ENCODE peak calls at places on chromosomes 6 and 20, in nine cellular contexts. G is stomach, N is gastrocnemius medialis, J is neural progenitor cell, T is left ventricle myocardium inferior, C is GM06990, O is body of pancreas, L is colonic mucosa, S is A549. V is an unnamed sample.

GRCh38 chr6:169950558-169950957 is 199.1 kb downstream of the ERMARD start:
- DNase-seq in L (no peak), G (peak), O (peak), T (no peak), C (no peak), S (no peak), N (no peak), J (peak), V (peak)

GRCh38 chr6:44080561-44081521 is 46.4 kb downstream of the MRPL14 start:
- DNase-seq in N (no peak), L (no peak), G (no peak), O (no peak), S (no peak), T (no peak), J (peak), C (no peak), V (no peak)

GRCh38 chr6:1190361-1190760 is 121.5 kb upstream of the FOXQ1 start:
- DNase-seq in J (no peak), G (no peak), T (no peak), S (peak), O (no peak), N (peak), L (no peak), C (no peak), V (peak)

GRCh38 chr20:51404297-51405060 is 138.0 kb downstream of the NFATC2 start:
- DNase-seq in C (peak), S (no peak), J (no peak), N (no peak), O (no peak), L (peak), G (peak), T (no peak), V (no peak)

GRCh38 chr6:137230547-137230946 is 11.4 kb upstream of the IFNGR1 start:
- DNase-seq in C (no peak), N (no peak), O (no peak), S (no peak), T (no peak), J (no peak), G (no peak), L (no peak), V (no peak)

GRCh38 chr20:44780226-44780625 is 30.1 kb downstream of the RIMS4 start:
- DNase-seq in G (no peak), T (peak), L (no peak), N (no peak), S (peak), O (no peak), J (peak), C (no peak), V (peak)

GRCh38 chr6:122548820-122549219 is 61.4 kb upstream of the PKIB start:
- DNase-seq in T (no peak), L (no peak), N (no peak), C (no peak), S (no peak), J (no peak), G (no peak), O (no peak), V (no peak)

GRCh38 chr6:76694779-76695178 is 622.3 kb upstream of the IMPG1 start:
- DNase-seq in L (no peak), C (no peak), N (no peak), O (no peak), J (no peak), G (no peak), T (no peak), S (no peak), V (no peak)

GRCh38 chr6:116370328-116370716 is 425 bp upstream of the DSE start:
- DNase-seq in L (no peak), J (no peak), S (peak), C (no peak), G (no peak), O (no peak), T (no peak), N (no peak), V (no peak)

GRCh38 chr6:69795469-69796080 is 1.2 kb downstream of the LMBRD1 start:
- DNase-seq in S (no peak), J (no peak), C (peak), O (no peak), N (no peak), L (no peak), T (no peak), G (no peak), V (no peak)

GRCh38 chr20:11452326-11452725 is 465.4 kb upstream of the BTBD3 start:
- DNase-seq in O (no peak), J (no peak), T (no peak), N (no peak), S (no peak), C (no peak), L (no peak), G (no peak), V (peak)

GRCh38 chr6:36350681-36351091 is 14.0 kb upstream of the BNIP5 start:
- DNase-seq in G (peak), T (no peak), N (no peak), O (no peak), J (no peak), S (no peak), L (no peak), C (no peak), V (no peak)

GRCh38 chr6:170084166-170084730 is 206.6 kb downstream of the DLL1 start:
- DNase-seq in G (no peak), J (no peak), L (no peak), T (peak), C (no peak), S (no peak), O (no peak), N (no peak), V (no peak)

GRCh38 chr20:45487231-45487635 is 17.7 kb downstream of the WFDC2 start:
- DNase-seq in L (no peak), S (peak), O (no peak), J (peak), G (no peak), N (no peak), C (no peak), T (no peak), V (no peak)

GRCh38 chr6:115004982-115005381 is 662.2 kb upstream of the HS3ST5 start:
- DNase-seq in G (no peak), C (no peak), T (no peak), S (no peak), O (no peak), L (no peak), J (peak), N (no peak), V (no peak)

GRCh38 chr20:45392733-45393132 is 14.6 kb upstream of the TP53TG5 start:
- DNase-seq in J (no peak), N (no peak), G (no peak), T (no peak), C (no peak), O (no peak), L (no peak), S (no peak), V (no peak)

GRCh38 chr6:108955329-108955949 is 107.2 kb downstream of the ARMC2 start:
- DNase-seq in N (no peak), S (no peak), J (no peak), O (no peak), L (no peak), G (no peak), C (no peak), T (no peak), V (no peak)

GRCh38 chr20:62581806-62582205 is 60.5 kb upstream of the SLCO4A1 start:
- DNase-seq in O (no peak), J (no peak), L (no peak), N (no peak), S (no peak), T (no peak), C (no peak), G (no peak), V (no peak)

GRCh38 chr6:27518881-27519795 is 46.2 kb upstream of the ZNF184 start:
- DNase-seq in O (peak), S (no peak), L (peak), G (peak), J (peak), N (peak), C (peak), T (peak), V (peak)

GRCh38 chr6:34246563-34247391 is 2.0 kb downstream of the SMIM29 start:
- DNase-seq in O (no peak), J (peak), S (no peak), T (no peak), C (peak), N (no peak), L (peak), G (no peak), V (peak)

GRCh38 chr6:156406099-156406498 is 371.1 kb upstream of the ARID1B start:
- DNase-seq in O (no peak), G (no peak), T (no peak), C (no peak), S (no peak), L (no peak), N (no peak), J (peak), V (no peak)

GRCh38 chr20:24584538-24585356 is 115.3 kb downstream of the SYNDIG1 start:
- DNase-seq in T (no peak), L (no peak), G (no peak), S (no peak), C (no peak), N (no peak), O (no peak), J (no peak), V (no peak)

GRCh38 chr20:52539891-52540290 is 348.3 kb upstream of the ZFP64 start:
- DNase-seq in C (no peak), J (no peak), T (no peak), N (no peak), O (no peak), S (no peak), L (peak), G (no peak), V (no peak)

GRCh38 chr20:50814438-50815161 is 19.7 kb downstream of the BCAS4 start:
- DNase-seq in S (no peak), G (no peak), L (no peak), J (no peak), N (no peak), C (no peak), O (no peak), T (no peak), V (no peak)

GRCh38 chr6:72621243-72622093 is at the start of gene KCNQ5:
- DNase-seq in L (no peak), G (no peak), T (no peak), S (peak), J (peak), O (no peak), N (no peak), C (peak), V (peak)

GRCh38 chr6:45420083-45420908 is 42.6 kb upstream of the SUPT3H start:
- DNase-seq in N (no peak), O (no peak), C (no peak), S (no peak), T (peak), L (peak), J (peak), G (no peak), V (peak)

GRCh38 chr6:27477318-27478013 is 4.6 kb upstream of the ZNF184 start:
- DNase-seq in T (no peak), J (peak), G (no peak), L (no peak), S (no peak), O (no peak), C (no peak), N (no peak), V (no peak)

GRCh38 chr6:154410215-154410614 is 53.6 kb upstream of the IPCEF1 start:
- DNase-seq in T (no peak), G (no peak), L (no peak), N (no peak), J (no peak), C (no peak), O (no peak), S (no peak), V (peak)

GRCh38 chr6:31578461-31579118 is 3.2 kb downstream of the TNF start:
- DNase-seq in J (no peak), L (no peak), T (no peak), N (no peak), G (no peak), C (no peak), O (peak), S (no peak), V (peak)

GRCh38 chr6:108589244-108589730 is 28.6 kb downstream of the FOXO3 start:
- DNase-seq in S (peak), C (no peak), T (peak), O (peak), N (peak), G (peak), J (peak), L (peak), V (peak)

DNA sequence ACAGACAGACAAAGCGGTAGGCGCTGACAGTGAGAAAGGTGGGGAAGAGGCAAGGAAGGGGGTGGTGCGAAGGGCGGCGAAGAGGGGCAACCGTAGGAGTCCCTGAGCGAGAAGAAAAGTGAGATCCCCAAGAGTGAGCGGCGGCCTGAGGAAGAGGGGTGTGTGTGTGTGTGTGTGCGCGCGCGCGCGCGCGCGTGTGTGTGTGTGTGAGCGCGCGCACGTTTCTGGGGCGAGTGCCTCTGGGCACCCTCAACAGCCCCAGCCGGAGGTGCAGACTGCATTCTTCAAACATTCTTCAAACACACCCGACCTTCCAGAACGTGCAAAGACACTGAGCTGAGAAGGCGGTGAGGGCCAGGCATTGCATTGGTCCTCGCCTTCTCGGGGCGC is 76.2 kb upstream of the FOXP4 start:
- DNase-seq in O (no peak), N (no peak), T (no peak), G (peak), S (no peak), J (peak), C (no peak), L (no peak), V (peak)
- H3K4me3 ChIP-seq in O (no peak), N (no peak), T (peak), G (peak), S (no peak), J (peak), C (no peak), L (peak), V (no peak)

GRCh38 chr20:2798814-2799213 is 1.6 kb downstream of the CPXM1 start:
- DNase-seq in L (no peak), G (no peak), S (no peak), C (no peak), N (no peak), O (no peak), T (no peak), J (peak), V (no peak)
- H3K4me3 ChIP-seq in L (no peak), G (no peak), S (no peak), C (no peak), N (no peak), O (no peak), T (no peak), J (peak), V (no peak)

GRCh38 chr6:106124015-106124414 is 37.9 kb downstream of the PRDM1 start:
- DNase-seq in O (no peak), J (no peak), L (no peak), G (no peak), N (no peak), C (no peak), S (no peak), T (no peak), V (no peak)
- H3K4me3 ChIP-seq in O (no peak), J (no peak), L (no peak), G (no peak), N (no peak), C (no peak), S (no peak), T (no peak), V (no peak)

DNA sequence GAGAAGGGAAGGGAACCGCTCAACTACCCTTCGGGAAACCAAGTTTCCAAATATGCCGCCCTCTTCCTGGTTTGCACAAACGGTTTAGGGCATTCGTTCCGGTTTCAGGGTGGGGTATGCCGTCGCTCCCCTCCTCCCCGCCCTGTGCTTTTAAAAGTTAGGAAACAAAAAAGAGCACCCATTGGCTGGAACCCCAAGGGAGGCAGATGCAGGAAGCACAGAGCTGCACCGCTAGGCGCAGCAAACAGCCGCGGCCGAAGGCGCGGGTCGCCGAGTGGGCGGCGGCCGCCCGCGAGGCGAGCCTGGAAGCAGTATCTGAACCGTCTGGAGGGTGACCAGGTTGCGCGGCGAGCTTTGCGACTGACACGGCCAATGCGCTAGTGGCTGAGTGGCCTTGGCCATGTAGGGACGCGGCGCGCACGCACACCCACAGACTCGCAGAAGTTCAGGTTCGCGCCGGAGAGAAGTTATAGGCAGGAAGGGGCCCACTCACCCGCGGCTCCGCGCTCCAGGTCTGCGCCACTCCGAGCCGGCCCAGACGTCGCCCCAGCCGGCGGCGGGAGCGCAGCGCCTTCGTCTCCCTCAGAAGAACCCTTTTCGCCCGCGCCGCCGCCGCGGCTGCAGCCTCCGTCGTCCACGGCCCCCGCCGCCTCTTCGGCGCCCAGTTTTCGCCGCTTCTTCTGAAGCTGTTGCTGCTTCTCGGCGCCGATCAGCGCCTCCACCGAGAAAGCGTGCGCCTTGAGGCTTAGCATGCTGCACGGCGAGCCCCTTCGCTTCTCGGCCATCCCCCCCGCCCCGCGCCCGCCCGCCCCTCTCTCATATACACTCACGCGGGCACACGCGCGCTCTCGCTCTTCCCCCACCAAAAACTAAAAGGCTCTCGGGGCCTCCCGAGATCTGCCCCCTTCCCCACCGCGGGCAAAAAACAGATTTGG is 734 bp downstream of the TBX18 start:
- DNase-seq in C (peak), L (no peak), N (no peak), T (peak), J (peak), G (no peak), O (peak), S (peak), V (peak)
- H3K4me3 ChIP-seq in C (no peak), L (peak), N (peak), T (peak), J (peak), G (peak), O (no peak), S (peak), V (peak)

DNA sequence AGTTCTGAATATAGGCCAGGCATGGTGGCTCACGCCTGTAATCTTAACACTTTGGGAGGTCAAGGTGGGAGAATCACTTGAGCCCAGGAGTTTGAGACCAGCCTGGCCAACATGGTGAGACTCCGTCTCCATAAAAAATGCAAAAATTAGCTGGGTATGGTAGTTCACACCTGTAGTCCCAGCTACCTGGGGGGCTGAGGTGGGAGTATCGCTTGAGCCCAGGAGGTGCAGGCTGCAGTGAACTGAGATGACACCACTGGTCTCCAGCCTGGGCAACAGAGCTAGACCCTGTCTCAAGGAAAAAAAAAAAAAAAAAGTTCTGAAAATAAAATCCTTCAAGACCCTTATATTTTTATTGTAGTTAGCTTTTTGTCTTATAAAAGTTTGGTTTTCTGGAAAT is 11.7 kb upstream of the WTAP start:
- DNase-seq in N (no peak), O (no peak), L (no peak), C (no peak), J (no peak), S (no peak), T (no peak), G (no peak), V (no peak)
- H3K4me3 ChIP-seq in N (peak), O (no peak), L (no peak), C (no peak), J (no peak), S (no peak), T (no peak), G (no peak), V (no peak)

GRCh38 chr6:6407061-6407723 is 86.7 kb upstream of the F13A1 start:
- DNase-seq in N (no peak), J (no peak), T (no peak), L (no peak), C (peak), O (no peak), S (no peak), G (no peak), V (no peak)

GRCh38 chr6:6412221-6412620 is 91.8 kb upstream of the F13A1 start:
- DNase-seq in N (no peak), G (no peak), C (no peak), O (no peak), S (no peak), L (no peak), T (no peak), J (no peak), V (peak)

GRCh38 chr6:6411115-6411514 is 90.7 kb upstream of the F13A1 start:
- DNase-seq in S (no peak), O (no peak), N (no peak), J (no peak), L (no peak), T (peak), G (no peak), C (no peak), V (no peak)

GRCh38 chr6:6405997-6406699 is 85.7 kb upstream of the F13A1 start:
- DNase-seq in G (no peak), N (no peak), S (no peak), C (no peak), L (no peak), O (no peak), T (no peak), J (no peak), V (no peak)

GRCh38 chr6:6409397-6410030 is 89.1 kb upstream of the F13A1 start:
- DNase-seq in T (no peak), N (no peak), O (no peak), C (no peak), L (no peak), G (no peak), J (no peak), S (no peak), V (no peak)
- H3K4me3 ChIP-seq in T (no peak), N (no peak), O (no peak), C (no peak), L (no peak), G (no peak), J (no peak), S (no peak), V (no peak)

DNA sequence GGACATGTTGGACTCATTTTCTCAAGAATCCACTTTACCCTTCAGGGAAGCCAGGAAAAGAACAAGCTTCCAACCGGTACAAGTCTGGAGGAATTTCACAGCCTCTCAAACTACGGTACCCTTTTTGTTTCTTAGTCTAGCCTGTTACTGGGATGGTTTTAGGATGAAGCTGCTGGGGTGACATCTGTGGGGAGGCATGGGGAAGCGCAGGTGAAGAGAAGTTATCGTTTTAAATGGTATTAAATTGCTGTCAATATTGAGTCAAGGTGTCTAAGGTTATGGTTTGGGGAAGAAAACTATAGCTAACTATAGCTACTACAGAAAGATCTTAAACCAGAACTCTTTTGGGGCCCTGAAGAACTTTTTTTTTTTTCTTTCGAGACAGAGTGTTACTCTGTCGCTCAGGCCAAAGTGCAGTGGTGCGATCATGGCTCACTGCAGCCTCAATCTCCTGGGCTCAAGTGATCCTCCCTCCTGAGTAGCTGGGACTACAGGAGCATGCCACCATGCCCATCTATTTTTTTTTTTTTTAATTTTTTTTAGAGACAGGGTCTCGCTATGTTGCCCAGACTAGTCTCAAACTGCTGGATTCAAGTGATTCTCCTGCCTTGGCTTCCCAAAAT is 128.7 kb downstream of the RIN2 start:
- DNase-seq in N (no peak), G (no peak), S (peak), T (no peak), O (no peak), C (no peak), J (peak), L (peak), V (peak)
- H3K4me3 ChIP-seq in N (peak), G (peak), S (peak), T (peak), O (no peak), C (no peak), J (no peak), L (peak), V (no peak)

GRCh38 chr20:59618131-59618530 is 13.8 kb downstream of the PHACTR3 start:
- DNase-seq in G (no peak), N (no peak), T (no peak), L (no peak), C (no peak), J (no peak), S (no peak), O (no peak), V (no peak)
- H3K4me3 ChIP-seq in G (no peak), N (no peak), T (no peak), L (no peak), C (no peak), J (no peak), S (no peak), O (no peak), V (no peak)

V was measured in epithelial cell of esophagus.